ENCODE peak calls at places on chromosome 11, in ten cellular contexts. B is fibroblast of mammary gland; P is transverse colon; M is iris pigment epithelial cell; W is vagina; N is activated naive CD8-positive, alpha-beta T cell treated with anti-CD3 and anti-CD28 coated beads, Interleukin-2, amount 50 U/mL, for 24 hours; L is left lobe of liver; X is amygdala; Y is AG08395; E is stimulated activated CD8-positive, alpha-beta memory T cell treated with anti-CD3 and anti-CD28 coated beads, Interleukin-7, amount 100 ng/mL, for 1 hour. U is an unnamed sample.

GRCh38 chr11:134361241-134361640 is 29.5 kb downstream of the GLB1L2 start:
- DNase-seq in N (no peak), M (no peak), L (no peak), E (no peak), X (no peak), B (no peak), P (no peak), Y (no peak), W (no peak), U (no peak)

GRCh38 chr11:127000291-127000968 is at the start of gene KIRREL3:
- DNase-seq in M (no peak), P (no peak), Y (peak), N (no peak), W (no peak), L (no peak), B (no peak), X (peak), E (no peak), U (no peak)

GRCh38 chr11:27084407-27084985 is 43.9 kb downstream of the BBOX1 start:
- DNase-seq in Y (peak), P (no peak), X (no peak), B (no peak), M (no peak), W (no peak), E (no peak), L (no peak), N (no peak), U (no peak)

GRCh38 chr11:128506999-128507591 is 80.3 kb downstream of the ETS1 start:
- DNase-seq in M (peak), E (no peak), X (no peak), Y (peak), L (peak), N (peak), P (peak), W (peak), B (peak), U (peak)

GRCh38 chr11:4891996-4892640 is 10.4 kb downstream of the OR51T1 start:
- DNase-seq in Y (peak), W (no peak), X (no peak), E (no peak), P (no peak), M (peak), N (no peak), L (no peak), B (peak), U (peak)

GRCh38 chr11:1458340-1459218 is 28.0 kb downstream of the MOB2 start:
- DNase-seq in E (no peak), B (peak), M (peak), L (no peak), Y (no peak), W (no peak), X (peak), N (no peak), P (peak), U (peak)

GRCh38 chr11:79362821-79363220 is 78.0 kb downstream of the TENM4 start:
- DNase-seq in M (no peak), N (no peak), Y (no peak), P (no peak), B (no peak), W (no peak), X (no peak), L (no peak), E (no peak), U (no peak)

GRCh38 chr11:67020949-67021348 is 2.0 kb upstream of the SYT12 start:
- DNase-seq in X (no peak), E (no peak), B (no peak), L (no peak), N (no peak), M (no peak), W (no peak), P (no peak), Y (no peak), U (no peak)

GRCh38 chr11:95999604-96000003 is 75.7 kb upstream of the MTMR2 start:
- DNase-seq in B (no peak), Y (no peak), X (no peak), M (no peak), L (no peak), N (no peak), W (no peak), E (no peak), P (no peak), U (no peak)

U was measured in cardiac fibroblast.